ENCODE peak calls at places on chromosomes 1 and 21, in nine cellular contexts. One of them, this sample, is unnamed.

GRCh38 chr1:221720545-221720944 is 21.3 kb downstream of the DUSP10 start:
- DNase-seq in OCI-LY7: no peak
- DNase-seq in CD8-positive, alpha-beta memory T cell: no peak
- DNase-seq in bronchial epithelial cell: no peak
- DNase-seq in fibroblast of villous mesenchyme: no peak
- DNase-seq in lower lobe of right lung: no peak
- DNase-seq in psoas muscle: no peak
- DNase-seq in CD8-positive, alpha-beta T cell: no peak
- DNase-seq in heart right ventricle: no peak
- DNase-seq in this sample: no peak

GRCh38 chr1:169574336-169574735 is 11.9 kb downstream of the F5 start:
- DNase-seq in OCI-LY7: no peak
- DNase-seq in CD8-positive, alpha-beta memory T cell: no peak
- DNase-seq in bronchial epithelial cell: no peak
- DNase-seq in fibroblast of villous mesenchyme: no peak
- DNase-seq in lower lobe of right lung: no peak
- DNase-seq in psoas muscle: no peak
- DNase-seq in CD8-positive, alpha-beta T cell: no peak
- DNase-seq in heart right ventricle: no peak
- DNase-seq in this sample: no peak

GRCh38 chr1:4494558-4494957 is 159.9 kb upstream of the AJAP1 start:
- DNase-seq in OCI-LY7: peak
- DNase-seq in CD8-positive, alpha-beta memory T cell: no peak
- DNase-seq in bronchial epithelial cell: no peak
- DNase-seq in fibroblast of villous mesenchyme: no peak
- DNase-seq in lower lobe of right lung: no peak
- DNase-seq in psoas muscle: no peak
- DNase-seq in CD8-positive, alpha-beta T cell: no peak
- DNase-seq in heart right ventricle: peak
- DNase-seq in this sample: no peak

GRCh38 chr1:9466780-9467755 is 72.2 kb upstream of the SLC25A33 start:
- DNase-seq in OCI-LY7: no peak
- DNase-seq in CD8-positive, alpha-beta memory T cell: no peak
- DNase-seq in bronchial epithelial cell: peak
- DNase-seq in fibroblast of villous mesenchyme: peak
- DNase-seq in lower lobe of right lung: no peak
- DNase-seq in psoas muscle: peak
- DNase-seq in CD8-positive, alpha-beta T cell: no peak
- DNase-seq in heart right ventricle: no peak
- DNase-seq in this sample: no peak

GRCh38 chr1:78447096-78447495 is 43.7 kb upstream of the PTGFR start:
- DNase-seq in OCI-LY7: no peak
- DNase-seq in CD8-positive, alpha-beta memory T cell: no peak
- DNase-seq in bronchial epithelial cell: no peak
- DNase-seq in fibroblast of villous mesenchyme: no peak
- DNase-seq in lower lobe of right lung: no peak
- DNase-seq in psoas muscle: no peak
- DNase-seq in CD8-positive, alpha-beta T cell: no peak
- DNase-seq in heart right ventricle: no peak
- DNase-seq in this sample: no peak

GRCh38 chr1:229508823-229509337 is 739 bp upstream of the NUP133 start:
- DNase-seq in OCI-LY7: peak
- DNase-seq in CD8-positive, alpha-beta memory T cell: no peak
- DNase-seq in bronchial epithelial cell: peak
- DNase-seq in fibroblast of villous mesenchyme: no peak
- DNase-seq in lower lobe of right lung: no peak
- DNase-seq in psoas muscle: no peak
- DNase-seq in CD8-positive, alpha-beta T cell: no peak
- DNase-seq in heart right ventricle: no peak
- DNase-seq in this sample: no peak

GRCh38 chr21:41460578-41461527 is 34.8 kb downstream of the MX1 start:
- DNase-seq in OCI-LY7: peak
- DNase-seq in CD8-positive, alpha-beta memory T cell: peak
- DNase-seq in bronchial epithelial cell: peak
- DNase-seq in fibroblast of villous mesenchyme: peak
- DNase-seq in lower lobe of right lung: peak
- DNase-seq in psoas muscle: peak
- DNase-seq in CD8-positive, alpha-beta T cell: peak
- DNase-seq in heart right ventricle: peak
- DNase-seq in this sample: peak

GRCh38 chr1:32981003-32981909 is 16.6 kb upstream of the RNF19B start:
- DNase-seq in OCI-LY7: peak
- DNase-seq in CD8-positive, alpha-beta memory T cell: peak
- DNase-seq in bronchial epithelial cell: peak
- DNase-seq in fibroblast of villous mesenchyme: peak
- DNase-seq in lower lobe of right lung: peak
- DNase-seq in psoas muscle: no peak
- DNase-seq in CD8-positive, alpha-beta T cell: peak
- DNase-seq in heart right ventricle: peak
- DNase-seq in this sample: no peak

GRCh38 chr1:235720544-235720943 is 71.0 kb upstream of the GNG4 start:
- DNase-seq in OCI-LY7: no peak
- DNase-seq in CD8-positive, alpha-beta memory T cell: no peak
- DNase-seq in bronchial epithelial cell: peak
- DNase-seq in fibroblast of villous mesenchyme: no peak
- DNase-seq in lower lobe of right lung: no peak
- DNase-seq in psoas muscle: no peak
- DNase-seq in CD8-positive, alpha-beta T cell: no peak
- DNase-seq in heart right ventricle: no peak
- DNase-seq in this sample: no peak

GRCh38 chr21:27382404-27382803 is 415.5 kb upstream of the ADAMTS5 start:
- DNase-seq in OCI-LY7: no peak
- DNase-seq in CD8-positive, alpha-beta memory T cell: no peak
- DNase-seq in bronchial epithelial cell: no peak
- DNase-seq in fibroblast of villous mesenchyme: no peak
- DNase-seq in lower lobe of right lung: no peak
- DNase-seq in psoas muscle: no peak
- DNase-seq in CD8-positive, alpha-beta T cell: no peak
- DNase-seq in heart right ventricle: no peak
- DNase-seq in this sample: no peak

GRCh38 chr1:11594222-11594621 is 60.0 kb downstream of the FBXO2 start:
- DNase-seq in OCI-LY7: no peak
- DNase-seq in CD8-positive, alpha-beta memory T cell: no peak
- DNase-seq in bronchial epithelial cell: peak
- DNase-seq in fibroblast of villous mesenchyme: peak
- DNase-seq in lower lobe of right lung: no peak
- DNase-seq in psoas muscle: no peak
- DNase-seq in CD8-positive, alpha-beta T cell: no peak
- DNase-seq in heart right ventricle: no peak
- DNase-seq in this sample: no peak

GRCh38 chr1:184646824-184647223 is 107.8 kb downstream of the EDEM3 start:
- DNase-seq in OCI-LY7: no peak
- DNase-seq in CD8-positive, alpha-beta memory T cell: no peak
- DNase-seq in bronchial epithelial cell: no peak
- DNase-seq in fibroblast of villous mesenchyme: no peak
- DNase-seq in lower lobe of right lung: no peak
- DNase-seq in psoas muscle: no peak
- DNase-seq in CD8-positive, alpha-beta T cell: no peak
- DNase-seq in heart right ventricle: no peak
- DNase-seq in this sample: no peak

GRCh38 chr1:36400825-36401601 is 3.3 kb upstream of the LSM10 start:
- DNase-seq in OCI-LY7: no peak
- DNase-seq in CD8-positive, alpha-beta memory T cell: peak
- DNase-seq in bronchial epithelial cell: no peak
- DNase-seq in fibroblast of villous mesenchyme: peak
- DNase-seq in lower lobe of right lung: peak
- DNase-seq in psoas muscle: peak
- DNase-seq in CD8-positive, alpha-beta T cell: peak
- DNase-seq in heart right ventricle: peak
- DNase-seq in this sample: no peak
- H3K4me3 ChIP-seq in OCI-LY7: no peak
- H3K4me3 ChIP-seq in CD8-positive, alpha-beta memory T cell: no peak
- H3K4me3 ChIP-seq in bronchial epithelial cell: no peak
- H3K4me3 ChIP-seq in fibroblast of villous mesenchyme: peak
- H3K4me3 ChIP-seq in lower lobe of right lung: peak
- H3K4me3 ChIP-seq in psoas muscle: peak
- H3K4me3 ChIP-seq in CD8-positive, alpha-beta T cell: no peak
- H3K4me3 ChIP-seq in heart right ventricle: peak
- H3K4me3 ChIP-seq in this sample: no peak

DNA sequence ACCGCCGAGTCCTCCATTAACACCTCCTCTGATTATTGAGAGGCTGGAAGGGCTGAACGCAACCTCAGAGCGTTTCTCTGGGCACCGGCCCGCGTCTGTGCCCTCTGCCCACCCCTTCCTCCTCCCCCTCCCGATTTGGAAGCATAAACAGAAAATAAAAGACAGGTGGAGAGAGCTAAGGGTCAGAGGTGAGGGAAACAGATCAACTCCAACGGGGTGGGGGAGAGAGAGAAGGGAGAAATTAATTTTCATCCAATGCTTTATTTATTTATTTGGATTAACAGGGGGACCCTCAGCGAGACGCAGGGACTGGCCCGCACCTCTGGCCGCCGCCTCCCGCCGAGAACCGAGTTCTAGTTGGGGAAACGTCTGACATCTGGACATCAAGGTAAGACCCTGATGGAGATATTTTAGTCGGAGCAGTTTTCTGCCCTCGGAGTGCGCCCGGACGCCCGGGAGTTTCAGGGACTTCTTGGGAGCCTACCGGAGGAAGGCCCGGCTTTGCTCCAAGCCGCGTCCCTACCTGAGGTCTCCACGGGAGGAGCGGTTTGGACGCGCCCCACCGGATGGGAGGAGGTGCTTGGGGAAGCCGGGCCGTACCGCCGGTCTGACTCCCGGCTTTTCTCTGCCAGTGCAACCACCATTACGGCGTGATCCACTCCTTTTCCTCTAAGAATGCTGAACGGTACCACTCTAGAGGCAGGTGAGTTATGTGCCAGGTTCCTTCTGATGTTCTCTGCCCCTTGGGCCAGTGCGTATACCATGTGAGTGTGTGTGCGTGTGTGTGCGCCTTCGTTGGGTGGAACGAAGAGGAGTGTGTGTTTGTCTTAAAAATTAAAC is 5.1 kb upstream of the LHX9 start:
- DNase-seq in OCI-LY7: no peak
- DNase-seq in CD8-positive, alpha-beta memory T cell: no peak
- DNase-seq in bronchial epithelial cell: peak
- DNase-seq in fibroblast of villous mesenchyme: no peak
- DNase-seq in lower lobe of right lung: peak
- DNase-seq in psoas muscle: no peak
- DNase-seq in CD8-positive, alpha-beta T cell: no peak
- DNase-seq in heart right ventricle: no peak
- DNase-seq in this sample: no peak
- H3K4me3 ChIP-seq in OCI-LY7: no peak
- H3K4me3 ChIP-seq in CD8-positive, alpha-beta memory T cell: no peak
- H3K4me3 ChIP-seq in bronchial epithelial cell: peak
- H3K4me3 ChIP-seq in fibroblast of villous mesenchyme: no peak
- H3K4me3 ChIP-seq in lower lobe of right lung: peak
- H3K4me3 ChIP-seq in psoas muscle: peak
- H3K4me3 ChIP-seq in CD8-positive, alpha-beta T cell: no peak
- H3K4me3 ChIP-seq in heart right ventricle: peak
- H3K4me3 ChIP-seq in this sample: no peak

GRCh38 chr1:44405804-44406743 is 1.0 kb downstream of the RNF220 start:
- DNase-seq in OCI-LY7: no peak
- DNase-seq in CD8-positive, alpha-beta memory T cell: peak
- DNase-seq in bronchial epithelial cell: no peak
- DNase-seq in fibroblast of villous mesenchyme: no peak
- DNase-seq in lower lobe of right lung: peak
- DNase-seq in psoas muscle: no peak
- DNase-seq in CD8-positive, alpha-beta T cell: no peak
- DNase-seq in heart right ventricle: no peak
- DNase-seq in this sample: no peak
- H3K4me3 ChIP-seq in OCI-LY7: no peak
- H3K4me3 ChIP-seq in CD8-positive, alpha-beta memory T cell: peak
- H3K4me3 ChIP-seq in bronchial epithelial cell: peak
- H3K4me3 ChIP-seq in fibroblast of villous mesenchyme: peak
- H3K4me3 ChIP-seq in lower lobe of right lung: peak
- H3K4me3 ChIP-seq in psoas muscle: peak
- H3K4me3 ChIP-seq in CD8-positive, alpha-beta T cell: peak
- H3K4me3 ChIP-seq in heart right ventricle: peak
- H3K4me3 ChIP-seq in this sample: no peak

DNA sequence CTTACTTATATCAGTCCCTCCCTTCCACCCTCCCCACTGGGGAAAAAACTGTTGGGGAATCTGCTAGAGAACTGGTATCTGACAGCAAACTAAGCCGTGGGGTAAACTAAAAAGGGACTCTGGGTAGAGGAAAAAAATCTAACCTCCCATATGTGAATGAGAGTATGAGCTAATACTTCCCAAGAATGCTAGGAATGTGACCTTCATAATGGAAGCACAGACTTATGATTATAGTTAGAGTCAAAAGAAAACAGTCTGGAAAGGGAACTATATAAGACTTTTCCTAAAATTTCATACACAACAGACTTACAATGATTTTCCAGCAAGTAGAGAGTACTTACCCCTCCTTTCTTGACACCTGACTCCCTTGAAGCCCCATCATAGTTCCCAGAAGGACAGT is 23.0 kb upstream of the RBBP5 start:
- DNase-seq in OCI-LY7: no peak
- DNase-seq in CD8-positive, alpha-beta memory T cell: no peak
- DNase-seq in bronchial epithelial cell: peak
- DNase-seq in fibroblast of villous mesenchyme: peak
- DNase-seq in lower lobe of right lung: no peak
- DNase-seq in psoas muscle: no peak
- DNase-seq in CD8-positive, alpha-beta T cell: no peak
- DNase-seq in heart right ventricle: no peak
- DNase-seq in this sample: no peak
- H3K4me3 ChIP-seq in OCI-LY7: no peak
- H3K4me3 ChIP-seq in CD8-positive, alpha-beta memory T cell: no peak
- H3K4me3 ChIP-seq in bronchial epithelial cell: no peak
- H3K4me3 ChIP-seq in fibroblast of villous mesenchyme: no peak
- H3K4me3 ChIP-seq in lower lobe of right lung: no peak
- H3K4me3 ChIP-seq in psoas muscle: no peak
- H3K4me3 ChIP-seq in CD8-positive, alpha-beta T cell: no peak
- H3K4me3 ChIP-seq in heart right ventricle: no peak
- H3K4me3 ChIP-seq in this sample: no peak

DNA sequence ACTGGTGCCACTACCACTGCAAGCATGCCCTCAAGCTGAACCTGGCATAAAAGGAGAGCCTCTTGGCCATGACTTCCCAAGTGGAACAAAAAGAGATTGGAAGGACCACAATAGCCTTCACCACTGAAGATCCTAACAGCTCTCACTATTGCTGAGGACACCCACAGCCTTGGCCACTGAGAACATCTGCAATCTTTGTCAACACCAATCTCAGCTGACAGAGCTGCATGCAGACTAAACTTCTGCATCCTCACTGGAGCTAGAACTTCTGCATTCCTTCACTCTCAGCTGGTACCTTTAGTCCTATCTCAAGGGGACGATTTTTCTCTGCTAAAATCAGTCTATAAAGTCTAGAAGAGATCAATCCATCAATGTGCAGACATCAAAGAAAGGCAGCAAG is 8.3 kb upstream of the FCRL2 start:
- DNase-seq in OCI-LY7: peak
- DNase-seq in CD8-positive, alpha-beta memory T cell: no peak
- DNase-seq in bronchial epithelial cell: no peak
- DNase-seq in fibroblast of villous mesenchyme: no peak
- DNase-seq in lower lobe of right lung: no peak
- DNase-seq in psoas muscle: no peak
- DNase-seq in CD8-positive, alpha-beta T cell: no peak
- DNase-seq in heart right ventricle: no peak
- DNase-seq in this sample: no peak
- H3K4me3 ChIP-seq in OCI-LY7: no peak
- H3K4me3 ChIP-seq in CD8-positive, alpha-beta memory T cell: no peak
- H3K4me3 ChIP-seq in bronchial epithelial cell: no peak
- H3K4me3 ChIP-seq in fibroblast of villous mesenchyme: no peak
- H3K4me3 ChIP-seq in lower lobe of right lung: no peak
- H3K4me3 ChIP-seq in psoas muscle: no peak
- H3K4me3 ChIP-seq in CD8-positive, alpha-beta T cell: no peak
- H3K4me3 ChIP-seq in heart right ventricle: no peak
- H3K4me3 ChIP-seq in this sample: no peak